ENCODE peak calls at places on chromosomes 1 and 21, in five cellular contexts. A is hepatocyte, D is HCT116, Q is PC-9, Z is PC-3. J is an unnamed sample.

GRCh38 chr1:48870596-48870995 is 93.9 kb upstream of the BEND5 start:
- DNase-seq in A (peak; percentile 17), D (no peak), Q (no peak), Z (peak; percentile 46), J (no peak)

GRCh38 chr21:36461918-36462486 is 17.9 kb downstream of the CLDN14 start:
- DNase-seq in A (no peak), D (no peak), Q (no peak), Z (peak; percentile 58), J (no peak)

GRCh38 chr1:84345220-84345619 is 43.7 kb downstream of the SAMD13 start:
- DNase-seq in A (no peak), D (no peak), Q (no peak), Z (no peak), J (no peak)

GRCh38 chr1:87951852-87952251 is 623.2 kb downstream of the LMO4 start:
- DNase-seq in A (no peak), D (no peak), Q (no peak), Z (no peak), J (no peak)

GRCh38 chr21:25459993-25460392 is 147.3 kb downstream of the MRPL39 start:
- DNase-seq in A (no peak), D (no peak), Q (no peak), Z (no peak), J (no peak)

GRCh38 chr1:182863940-182864339 is 24.8 kb downstream of the DHX9 start:
- DNase-seq in A (no peak), D (no peak), Q (no peak), Z (no peak), J (no peak)

GRCh38 chr1:31782066-31782762 is 18.1 kb upstream of the ADGRB2 start:
- DNase-seq in A (peak; percentile 57), D (no peak), Q (no peak), Z (no peak), J (no peak)

GRCh38 chr1:101820080-101820479 is 176.6 kb downstream of the OLFM3 start:
- DNase-seq in A (peak; percentile 68), D (peak; percentile 16), Q (no peak), Z (peak; percentile 57), J (peak; percentile 20)

GRCh38 chr1:3230553-3230952 is 161.6 kb downstream of the PRDM16 start:
- DNase-seq in A (no peak), D (no peak), Q (no peak), Z (no peak), J (no peak)

GRCh38 chr1:23343246-23344110 is 606 bp downstream of the HNRNPR start:
- DNase-seq in A (peak; percentile 56), D (no peak), Q (peak; percentile 37), Z (peak; percentile 57), J (peak; percentile 25)

GRCh38 chr1:23799570-23800395 is 771 bp downstream of the GALE start:
- DNase-seq in A (peak; percentile 92), D (peak; percentile 77), Q (peak; percentile 93), Z (peak; percentile 91), J (peak; percentile 61)

GRCh38 chr1:226436855-226437491 is 29.1 kb upstream of the PARP1 start:
- DNase-seq in A (no peak), D (no peak), Q (no peak), Z (no peak), J (no peak)

GRCh38 chr1:12123172-12123571 is 43.6 kb upstream of the TNFRSF1B start:
- DNase-seq in A (no peak), D (no peak), Q (no peak), Z (no peak), J (no peak)

GRCh38 chr21:32593690-32594089 is 8.4 kb upstream of the TCP10L start:
- DNase-seq in A (no peak), D (no peak), Q (no peak), Z (no peak), J (no peak)

GRCh38 chr1:19596065-19596718 is 47.9 kb upstream of the NBL1 start:
- DNase-seq in A (peak; percentile 59), D (no peak), Q (no peak), Z (no peak), J (no peak)
- TF ChIP-seq EZH2 in A (no peak), D (no peak), Q (no peak), Z (no peak), J (no peak)

DNA sequence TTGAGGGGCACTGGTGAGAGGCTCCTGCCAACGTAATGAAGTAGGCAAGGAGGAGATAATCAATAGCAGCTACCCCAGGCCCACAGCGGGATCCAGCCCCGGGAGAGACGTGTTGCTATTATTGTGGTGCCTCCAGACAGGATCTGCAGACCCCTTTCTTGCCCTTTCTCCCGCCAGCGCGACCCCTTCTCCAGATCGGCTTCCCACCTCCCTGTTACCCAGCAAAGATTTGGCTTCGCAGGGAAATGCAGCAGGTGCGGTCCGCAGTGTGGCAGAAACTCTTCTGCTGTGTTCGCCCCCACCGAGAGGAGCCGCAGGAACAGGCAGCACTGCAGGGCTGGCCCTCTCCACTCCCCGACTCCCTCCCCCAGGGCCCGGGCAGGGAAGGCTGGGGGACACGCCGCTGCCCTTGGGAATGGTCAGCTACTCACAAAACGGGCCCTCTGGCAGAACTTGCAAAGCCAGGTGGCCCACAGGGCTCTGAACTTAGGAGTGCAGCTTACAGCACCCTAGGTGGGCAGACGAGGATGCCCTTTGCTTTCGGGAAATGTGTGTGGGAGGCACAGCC is 1.6 kb upstream of the KCNA2 start:
- DNase-seq in A (no peak), D (no peak), Q (no peak), Z (no peak), J (no peak)
- TF ChIP-seq EZH2 in A (no peak), D (no peak), Q (no peak), Z (no peak), J (peak; percentile 82)

GRCh38 chr1:118987431-118988185 is 535 bp downstream of the TBX15 start:
- DNase-seq in A (peak; percentile 66), D (no peak), Q (no peak), Z (no peak), J (no peak)
- TF ChIP-seq EZH2 in A (peak; percentile 88), D (no peak), Q (no peak), Z (no peak), J (no peak)

GRCh38 chr1:212607924-212608208 is 695 bp upstream of the ATF3 start:
- DNase-seq in A (no peak), D (no peak), Q (no peak), Z (no peak), J (no peak)
- TF ChIP-seq EZH2 in A (no peak), D (no peak), Q (peak; percentile 27), Z (no peak), J (no peak)

DNA sequence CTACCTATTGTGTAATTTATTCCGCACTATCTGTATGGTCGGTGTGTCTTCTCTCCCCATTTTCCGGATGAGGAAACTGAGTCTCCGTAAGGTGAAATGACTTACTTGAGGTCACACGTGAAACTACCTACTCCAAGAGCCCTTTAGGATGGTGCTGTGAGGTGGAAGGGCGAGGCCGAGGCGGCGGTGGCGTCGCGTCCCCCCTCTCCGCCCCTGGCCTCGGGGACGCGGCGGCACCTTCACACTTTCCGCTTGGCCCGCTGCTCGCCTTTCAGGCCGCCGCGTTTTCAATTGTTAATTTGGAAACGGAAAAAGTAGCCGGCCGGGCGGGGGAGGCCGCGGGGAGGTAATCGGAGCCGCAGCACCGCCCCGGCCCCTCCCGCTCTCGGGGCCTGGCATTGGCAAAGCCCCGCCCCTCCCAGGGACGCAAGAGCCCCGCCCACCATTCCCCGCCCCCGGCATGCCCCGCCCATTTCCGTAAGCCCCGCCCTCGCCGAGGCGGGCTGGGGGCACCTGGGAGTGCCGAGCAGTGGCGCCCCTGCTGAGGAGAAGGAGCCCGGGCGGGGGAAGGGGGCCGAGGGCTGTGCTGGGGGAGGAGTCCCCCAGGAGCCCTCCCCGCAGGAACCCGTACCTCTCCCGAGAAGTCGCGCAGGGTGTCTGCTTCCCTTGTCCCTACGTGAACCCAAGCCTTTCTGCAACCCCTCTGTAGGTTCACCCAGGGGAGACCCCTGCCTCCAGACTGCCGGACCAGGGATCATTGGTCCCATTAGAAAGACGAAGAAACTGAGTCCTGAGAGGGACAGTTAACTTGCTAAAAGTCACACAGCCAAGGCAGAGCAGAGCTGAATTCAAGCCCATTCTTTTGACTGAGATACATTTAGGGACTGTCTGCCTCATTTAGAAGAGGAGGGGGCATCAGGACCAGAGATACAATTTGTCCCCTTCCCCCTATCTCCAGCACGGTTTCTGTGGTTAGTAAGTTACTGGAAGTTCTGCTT is 18.8 kb downstream of the KCNQ4 start:
- DNase-seq in A (peak; percentile 89), D (peak; percentile 35), Q (peak; percentile 87), Z (peak; percentile 75), J (peak; percentile 36)
- TF ChIP-seq EZH2 in A (no peak), D (no peak), Q (no peak), Z (no peak), J (no peak)

GRCh38 chr1:210233216-210233494 is 559 bp downstream of the SERTAD4 start:
- DNase-seq in A (peak; percentile 43), D (no peak), Q (no peak), Z (peak; percentile 31), J (no peak)

GRCh38 chr1:210231846-210232523 is 611 bp upstream of the SERTAD4 start:
- DNase-seq in A (peak; percentile 46), D (no peak), Q (no peak), Z (no peak), J (no peak)

GRCh38 chr1:210232524-210233215 is at the start of gene SERTAD4:
- DNase-seq in A (peak; percentile 79), D (peak; percentile 23), Q (peak; percentile 86), Z (peak; percentile 94), J (no peak)

GRCh38 chr1:210234254-210234747 is 1.7 kb downstream of the SERTAD4 start:
- DNase-seq in A (no peak), D (no peak), Q (no peak), Z (no peak), J (no peak)

DNA sequence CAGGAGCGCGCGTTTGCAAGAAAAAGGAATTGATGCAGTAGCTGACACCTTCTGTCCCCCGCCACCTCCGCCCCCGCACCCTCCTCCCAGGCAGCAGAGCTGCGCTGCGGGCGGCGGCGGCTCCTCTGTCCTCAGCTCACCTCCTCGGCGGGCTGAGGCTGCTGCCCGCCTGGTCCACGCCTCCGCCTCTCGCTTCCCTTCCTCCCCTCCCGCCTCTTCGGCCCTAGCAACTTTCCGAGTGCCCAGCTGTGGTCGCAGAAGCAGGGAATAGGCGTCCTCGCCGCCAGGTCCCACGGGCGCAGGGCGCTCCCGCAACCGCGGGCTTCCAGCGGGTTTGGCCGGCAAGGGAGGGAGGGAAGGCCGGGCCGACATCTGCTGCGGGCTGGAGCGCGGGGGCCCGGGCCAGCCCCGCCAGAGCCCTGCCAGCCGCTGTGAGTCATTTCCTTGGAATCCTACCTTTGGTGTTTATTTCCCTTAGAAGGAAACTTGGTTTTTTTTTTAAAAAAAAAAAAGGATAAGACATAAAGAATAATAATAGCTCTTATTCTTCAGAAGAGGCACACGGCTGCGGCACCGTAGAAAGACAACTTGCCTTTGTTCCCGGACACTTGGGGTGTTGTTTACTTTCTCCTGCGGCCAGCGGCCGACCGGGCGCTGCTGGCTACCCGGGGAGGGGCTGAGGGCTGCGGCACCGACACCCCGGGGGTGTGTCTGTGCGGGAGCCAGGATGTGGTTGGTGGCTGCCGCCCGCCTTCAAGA is 1.1 kb downstream of the SERTAD4 start:
- DNase-seq in A (peak; percentile 73), D (peak; percentile 23), Q (peak; percentile 86), Z (peak; percentile 87), J (no peak)
- TF ChIP-seq EZH2 in A (peak; percentile 69), D (peak; percentile 45), Q (no peak), Z (no peak), J (peak; percentile 87)

GRCh38 chr1:39635205-39635870 is 4.1 kb downstream of the HEYL start:
- DNase-seq in A (no peak), D (no peak), Q (no peak), Z (no peak), J (no peak)

GRCh38 chr1:39631361-39632331 is 7.8 kb downstream of the HEYL start:
- DNase-seq in A (no peak), D (no peak), Q (no peak), Z (peak; percentile 17), J (no peak)

GRCh38 chr1:39633422-39633821 is 6.0 kb downstream of the HEYL start:
- DNase-seq in A (no peak), D (no peak), Q (no peak), Z (no peak), J (no peak)

GRCh38 chr1:39635871-39636210 is 3.6 kb downstream of the HEYL start:
- DNase-seq in A (no peak), D (no peak), Q (no peak), Z (no peak), J (no peak)

GRCh38 chr1:39632491-39633417 is 6.7 kb downstream of the HEYL start:
- DNase-seq in A (peak; percentile 63), D (no peak), Q (peak; percentile 75), Z (peak; percentile 39), J (no peak)
- TF ChIP-seq EZH2 in A (no peak), D (no peak), Q (no peak), Z (no peak), J (no peak)

J was measured in HepG2.